ENCODE peak calls at places on chromosomes 4 and X, in ten cellular contexts. V is uterus, G is neuronal stem cell, C is A549, E is tibial nerve, N is right atrium auricular region, U is MM.1S, H is adipocyte, P is left lung, B is Peyer's patch. I is an unnamed sample. For H3K4me1, the result is how much of the 10 kb centered on the place peaks cover.

GRCh38 chrX:153333821-153334653 is at the start of gene ZNF275:
- DNase-seq in C (peak), V (peak), G (peak), B (peak), H (peak), N (peak), P (peak), E (peak), U (peak), I (peak)

GRCh38 chr4:80103615-80104014 is 30.6 kb upstream of the ANTXR2 start:
- DNase-seq in H (no peak), G (no peak), E (no peak), U (no peak), P (no peak), V (no peak), B (no peak), N (no peak), C (no peak), I (no peak)

GRCh38 chr4:61556277-61556676 is 356.2 kb downstream of the ADGRL3 start:
- DNase-seq in E (no peak), N (no peak), G (no peak), U (no peak), H (no peak), B (peak), C (peak), V (no peak), P (no peak), I (no peak)

GRCh38 chr4:8396762-8397406 is 43.6 kb downstream of the ACOX3 start:
- DNase-seq in E (no peak), B (no peak), H (no peak), U (no peak), G (no peak), V (no peak), C (no peak), N (no peak), P (peak), I (no peak)

GRCh38 chrX:23822397-23822796 is 39.4 kb downstream of the SAT1 start:
- DNase-seq in U (no peak), C (peak), N (no peak), E (no peak), B (no peak), G (no peak), H (peak), V (no peak), P (no peak), I (peak)

GRCh38 chr4:141684785-141685184 is 48.4 kb downstream of the IL15 start:
- DNase-seq in V (no peak), H (no peak), C (no peak), P (no peak), G (no peak), N (no peak), B (no peak), E (no peak), U (no peak), I (no peak)

GRCh38 chrX:108139303-108139702 is 47.7 kb downstream of the ATG4A start:
- DNase-seq in N (no peak), U (no peak), V (no peak), G (no peak), E (no peak), H (peak), B (no peak), C (no peak), P (no peak), I (no peak)

GRCh38 chrX:17859609-17860178 is 1.4 kb downstream of the RAI2 start:
- DNase-seq in U (no peak), H (no peak), B (no peak), E (no peak), P (no peak), V (no peak), C (no peak), G (no peak), N (no peak), I (no peak)

GRCh38 chr4:36243355-36244256 is 708 bp downstream of the ARAP2 start:
- DNase-seq in U (peak), N (peak), P (no peak), C (peak), B (peak), G (peak), V (peak), E (no peak), H (peak), I (no peak)

GRCh38 chrX:10579753-10580060 is 40.7 kb downstream of the MID1 start:
- DNase-seq in C (no peak), B (no peak), H (peak), U (no peak), N (no peak), E (no peak), V (no peak), P (no peak), G (no peak), I (peak)

GRCh38 chr4:89489338-89489771 is 181.8 kb upstream of the GPRIN3 start:
- DNase-seq in U (no peak), G (no peak), B (no peak), H (no peak), N (no peak), P (peak), C (no peak), V (no peak), E (no peak), I (no peak)

GRCh38 chr4:3766791-3767561 is 791 bp downstream of the ADRA2C start:
- DNase-seq in U (no peak), B (no peak), P (no peak), G (peak), N (no peak), V (peak), C (no peak), E (no peak), H (no peak), I (no peak)

GRCh38 chr4:187424636-187425035 is 570.9 kb upstream of the ZFP42 start:
- DNase-seq in H (no peak), G (no peak), P (no peak), U (no peak), N (no peak), V (no peak), C (no peak), B (no peak), E (no peak), I (no peak)

GRCh38 chr4:44848466-44848865 is 122.1 kb upstream of the GNPDA2 start:
- DNase-seq in U (no peak), E (no peak), G (no peak), B (no peak), P (no peak), H (no peak), N (no peak), C (no peak), V (no peak), I (no peak)

GRCh38 chr4:24793219-24794005 is 2.0 kb upstream of the SOD3 start:
- DNase-seq in H (no peak), E (no peak), V (no peak), P (no peak), U (no peak), N (peak), G (no peak), C (peak), B (no peak), I (no peak)

GRCh38 chr4:39154009-39154408 is 28.3 kb upstream of the WDR19 start:
- DNase-seq in N (no peak), B (no peak), U (no peak), V (no peak), G (no peak), P (no peak), H (no peak), C (no peak), E (no peak), I (no peak)

GRCh38 chr4:138982754-138983153 is 32.8 kb upstream of the NOCT start:
- DNase-seq in C (no peak), E (no peak), H (no peak), N (peak), P (no peak), B (no peak), G (no peak), V (no peak), U (no peak), I (no peak)

GRCh38 chr4:53688186-53688790 is 97.0 kb upstream of the LNX1 start:
- DNase-seq in C (peak), N (no peak), E (no peak), U (peak), G (no peak), B (no peak), P (no peak), H (peak), V (no peak), I (no peak)

GRCh38 chr4:68342139-68342538 is 7.8 kb downstream of the YTHDC1 start:
- DNase-seq in V (no peak), U (no peak), G (no peak), E (no peak), H (peak), P (no peak), N (no peak), C (peak), B (no peak), I (peak)

GRCh38 chr4:8775751-8776355 is 95.8 kb downstream of the HMX1 start:
- DNase-seq in P (peak), U (no peak), N (no peak), G (no peak), E (no peak), V (no peak), H (no peak), C (no peak), B (no peak), I (no peak)

GRCh38 chrX:47216393-47216925 is 2.0 kb upstream of the CDK16 start:
- DNase-seq in C (no peak), G (no peak), V (no peak), B (no peak), H (no peak), U (no peak), N (no peak), P (no peak), E (no peak), I (no peak)

GRCh38 chr4:183444953-183445543 is 612 bp downstream of the CDKN2AIP start:
- DNase-seq in G (no peak), B (peak), H (peak), N (peak), C (no peak), E (peak), U (peak), P (peak), V (no peak), I (peak)

GRCh38 chrX:74550295-74550802 is 64.1 kb downstream of the RLIM start:
- DNase-seq in P (peak), U (peak), N (peak), B (peak), V (peak), H (peak), C (peak), G (peak), E (peak), I (peak)

GRCh38 chr4:179415842-179416223 is 1973.6 kb upstream of the AGA start:
- DNase-seq in B (no peak), N (no peak), U (no peak), V (no peak), E (no peak), H (no peak), G (no peak), C (peak), P (no peak), I (no peak)

GRCh38 chr4:105122334-105122733 is 24.3 kb upstream of the TET2 start:
- DNase-seq in G (peak), C (peak), N (no peak), H (no peak), V (no peak), E (no peak), P (no peak), B (no peak), U (no peak), I (no peak)

DNA sequence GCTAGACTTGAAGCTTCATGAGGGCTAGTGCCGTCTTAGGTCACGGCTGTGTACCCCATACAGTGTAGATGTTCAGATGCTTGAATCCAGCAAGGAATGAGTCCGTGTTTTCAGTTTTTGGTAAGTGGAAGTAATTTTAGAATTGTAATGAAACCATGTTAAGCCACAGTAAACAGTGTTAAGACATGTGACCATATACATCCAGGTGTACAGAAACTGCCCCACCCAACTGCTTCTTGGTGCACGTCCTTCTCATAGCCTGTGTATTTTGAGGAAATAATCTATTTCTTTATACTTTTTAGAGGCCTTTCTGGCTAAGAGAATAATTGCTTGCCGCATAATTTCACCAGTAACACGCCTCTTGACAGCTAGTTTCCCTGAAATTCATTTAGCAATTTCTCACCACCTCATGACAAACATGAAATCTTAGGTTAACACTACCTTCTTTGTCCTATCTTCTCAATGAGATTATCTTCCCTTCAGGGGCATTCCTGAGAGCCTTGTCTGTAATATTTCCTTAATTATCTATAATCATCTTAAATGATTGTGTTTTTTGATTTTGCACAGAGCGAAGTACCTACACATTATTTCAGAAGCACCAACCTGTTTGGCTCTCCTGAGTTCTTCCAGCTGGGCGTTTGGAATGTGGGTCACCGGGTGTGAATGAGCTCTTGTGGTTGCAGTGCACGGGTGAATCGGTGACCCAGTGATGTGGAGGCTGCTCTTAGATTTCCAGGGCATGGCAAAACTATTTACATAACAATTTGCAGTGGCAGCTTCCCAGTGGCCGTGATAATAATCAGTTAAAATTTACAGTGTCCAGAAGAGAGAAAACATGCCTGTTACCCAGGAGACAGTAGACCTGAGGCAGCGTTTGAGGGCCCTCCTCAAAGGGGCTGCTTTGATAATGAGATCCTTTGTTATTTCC is 50.2 kb upstream of the TADA2B start:
- DNase-seq in B (no peak), V (no peak), G (no peak), U (peak), C (no peak), H (peak), E (no peak), P (no peak), N (no peak), I (peak)
- H3K4me1 ChIP-seq in B (under half), V (under half), G (under half), U (half or more), C (under half), H (under half), E (half or more), P (half or more), N (under half), I (under half)

DNA sequence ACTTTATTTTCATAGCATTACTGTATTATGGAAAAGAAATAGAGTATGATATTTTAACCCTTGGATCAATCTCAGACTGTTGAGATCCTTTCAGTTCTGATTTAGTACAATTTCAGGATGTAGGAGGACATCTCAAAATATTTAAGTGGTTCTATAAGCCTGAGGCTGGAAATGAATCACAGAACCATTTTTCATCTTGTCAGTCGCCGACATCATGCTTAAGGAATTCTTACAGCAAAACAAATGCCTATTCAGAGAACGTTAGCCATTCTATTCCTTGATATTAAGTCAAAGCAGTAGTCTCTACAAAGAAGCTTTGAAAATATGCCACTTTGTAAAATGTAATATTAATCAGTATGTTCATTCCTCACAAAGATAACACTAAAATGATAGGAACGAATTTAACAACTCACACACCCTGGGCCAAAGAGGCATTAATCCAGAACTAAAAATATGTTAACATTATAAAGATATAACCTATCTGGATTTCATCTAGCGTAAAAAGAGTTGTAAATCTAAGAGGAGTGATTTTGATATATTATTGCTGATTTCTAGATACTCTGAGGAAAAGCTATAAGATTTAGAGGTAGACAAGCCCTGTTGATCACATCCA is 152.0 kb downstream of the GASK1B start:
- DNase-seq in N (no peak), U (no peak), G (no peak), V (no peak), B (no peak), P (no peak), H (peak), E (no peak), C (peak), I (no peak)
- H3K4me1 ChIP-seq in N (under half), U (under half), G (under half), V (under half), B (under half), P (under half), H (under half), E (half or more), C (under half), I (under half)

GRCh38 chrX:110208092-110208491 is 109.8 kb downstream of the AMMECR1 start:
- DNase-seq in B (no peak), G (no peak), E (no peak), V (no peak), U (no peak), C (no peak), P (no peak), H (no peak), N (no peak), I (no peak)

GRCh38 chrX:110213183-110213582 is 104.7 kb downstream of the AMMECR1 start:
- DNase-seq in G (no peak), H (no peak), P (no peak), U (no peak), C (no peak), E (no peak), V (no peak), N (no peak), B (no peak), I (no peak)

GRCh38 chrX:110212299-110212698 is 105.6 kb downstream of the AMMECR1 start:
- DNase-seq in G (no peak), B (no peak), E (no peak), H (no peak), U (no peak), C (peak), V (no peak), P (no peak), N (no peak), I (no peak)

GRCh38 chrX:110211340-110211739 is 106.5 kb downstream of the AMMECR1 start:
- DNase-seq in B (no peak), N (no peak), C (no peak), G (no peak), P (no peak), V (no peak), U (no peak), E (no peak), H (no peak), I (no peak)

DNA sequence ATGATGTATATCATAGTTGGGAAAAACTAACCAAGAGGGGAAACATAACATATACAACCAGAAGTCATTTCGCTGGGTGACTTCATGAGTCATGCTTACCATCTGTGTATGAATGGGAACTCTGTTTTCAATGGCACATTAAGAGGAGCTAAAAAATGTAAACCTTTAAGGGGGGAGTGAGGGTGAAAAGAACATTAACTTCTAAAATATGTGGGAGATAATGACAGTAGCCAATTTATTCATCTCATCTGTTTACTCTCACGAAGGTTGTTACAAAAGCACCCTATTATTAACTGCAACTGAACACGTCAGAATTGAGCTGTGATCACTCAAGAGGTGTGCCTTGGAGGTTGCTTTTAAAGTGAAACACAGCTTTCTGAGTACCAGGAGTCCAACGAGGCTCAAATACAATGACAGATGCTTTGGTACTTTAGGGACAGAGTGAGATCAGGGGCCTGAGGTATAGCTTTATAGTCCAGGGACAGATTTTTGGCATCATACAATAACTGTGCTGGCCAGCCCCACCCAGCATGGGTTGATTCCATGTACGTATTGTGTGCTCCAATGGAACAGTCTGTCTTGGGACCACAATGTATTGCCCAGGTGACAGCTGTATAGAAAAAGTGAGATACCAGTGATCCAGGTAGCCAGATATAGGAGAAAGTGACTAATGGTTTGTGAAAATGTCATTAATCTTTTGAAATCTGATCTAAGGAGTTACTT is 107.3 kb downstream of the AMMECR1 start:
- DNase-seq in P (no peak), N (no peak), U (no peak), H (peak), C (peak), G (no peak), V (no peak), E (no peak), B (no peak), I (no peak)
- H3K4me1 ChIP-seq in P (under half), N (under half), U (under half), H (under half), C (half or more), G (under half), V (under half), E (under half), B (under half), I (under half)

GRCh38 chr4:165208741-165209388 is 1.5 kb downstream of the KLHL2 start:
- DNase-seq in E (no peak), P (no peak), V (no peak), H (no peak), U (no peak), B (no peak), G (no peak), N (no peak), C (no peak), I (no peak)

GRCh38 chr4:165207431-165208321 is at the start of gene KLHL2:
- DNase-seq in H (peak), U (peak), C (peak), G (peak), P (peak), N (peak), B (peak), E (peak), V (peak), I (peak)

GRCh38 chr4:165209796-165210195 is 2.4 kb downstream of the KLHL2 start:
- DNase-seq in C (no peak), V (no peak), G (no peak), B (no peak), E (no peak), U (no peak), N (no peak), H (no peak), P (no peak), I (peak)

GRCh38 chr4:165208322-165208652 is 926 bp downstream of the KLHL2 start:
- DNase-seq in P (no peak), V (no peak), G (no peak), N (no peak), B (no peak), E (no peak), H (no peak), C (no peak), U (no peak), I (no peak)

DNA sequence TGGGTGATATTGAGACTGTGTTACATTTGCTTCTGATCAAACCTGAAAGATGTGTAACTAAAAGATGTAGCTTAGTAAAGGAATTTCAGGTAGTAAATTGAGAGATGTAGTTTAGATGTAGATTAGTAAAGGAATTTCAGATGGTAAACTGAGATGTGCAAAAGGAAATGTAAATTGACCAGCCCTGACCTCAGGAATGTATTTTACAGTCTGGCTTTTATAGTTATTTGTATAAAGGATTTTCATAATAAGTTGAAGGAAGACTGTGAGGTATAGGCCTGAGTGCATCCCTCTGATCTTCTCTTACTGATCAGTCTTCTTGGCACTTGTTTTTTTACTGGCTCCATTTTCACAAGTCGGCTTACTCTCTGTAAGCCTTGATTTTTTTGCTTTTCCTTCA is 3.2 kb downstream of the KLHL2 start:
- DNase-seq in N (no peak), H (peak), E (no peak), U (no peak), G (no peak), B (no peak), C (no peak), P (no peak), V (no peak), I (no peak)
- H3K4me1 ChIP-seq in N (under half), H (under half), E (under half), U (under half), G (under half), B (under half), C (half or more), P (half or more), V (under half), I (under half)

DNA sequence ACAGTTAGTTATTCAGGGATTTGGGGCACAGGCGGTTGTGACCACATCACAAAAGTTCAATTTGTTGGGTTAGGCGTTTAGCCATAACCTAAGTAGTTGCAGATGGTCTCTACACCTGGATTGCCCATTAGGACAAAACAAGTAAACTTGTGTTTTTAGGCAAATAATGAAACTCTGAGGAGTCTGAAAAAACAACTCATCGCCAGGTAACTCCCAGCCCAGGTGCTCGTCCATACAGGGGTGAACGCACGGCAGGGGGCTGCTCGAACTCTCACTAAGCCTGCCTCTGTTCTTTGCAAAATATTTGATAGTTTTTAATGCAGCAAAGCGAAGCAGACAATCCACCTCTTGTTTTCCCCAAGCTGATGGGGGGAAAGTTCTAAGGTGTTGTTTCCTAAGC is 571 bp upstream of the RHOH start:
- DNase-seq in G (no peak), B (no peak), N (no peak), C (no peak), V (no peak), U (peak), H (no peak), E (no peak), P (no peak), I (no peak)
- H3K4me1 ChIP-seq in G (under half), B (under half), N (under half), C (under half), V (under half), U (under half), H (under half), E (under half), P (under half), I (half or more)